ENCODE peak calls at places on chromosomes 6 and 20, in nine cellular contexts. F, H, Z, W, E, R, N, L and M are unnamed samples.

GRCh38 chr6:108755257-108756240 is 92.7 kb upstream of the ARMC2 start:
- DNase-seq in F (no peak), H (no peak), Z (no peak), W (no peak), E (no peak), R (no peak), N (no peak), L (no peak), M (no peak)

GRCh38 chr6:56946368-56946767 is 8.5 kb upstream of the BEND6 start:
- DNase-seq in F (no peak), H (no peak), Z (no peak), W (no peak), E (no peak), R (no peak), N (no peak), L (no peak), M (no peak)

GRCh38 chr6:130923350-130923749 is 96.1 kb downstream of the SMLR1 start:
- DNase-seq in F (no peak), H (no peak), Z (no peak), W (no peak), E (no peak), R (peak; percentile 38), N (no peak), L (no peak), M (no peak)

GRCh38 chr6:57243954-57244353 is 21.8 kb upstream of the RAB23 start:
- DNase-seq in F (no peak), H (no peak), Z (no peak), W (no peak), E (no peak), R (no peak), N (no peak), L (no peak), M (no peak)

GRCh38 chr6:162497371-162497770 is 230.2 kb downstream of the PRKN start:
- DNase-seq in F (no peak), H (no peak), Z (no peak), W (no peak), E (no peak), R (no peak), N (no peak), L (no peak), M (no peak)

GRCh38 chr20:40778894-40779496 is 90.0 kb upstream of the MAFB start:
- DNase-seq in F (no peak), H (no peak), Z (no peak), W (no peak), E (no peak), R (no peak), N (no peak), L (no peak), M (no peak)

GRCh38 chr6:146788115-146788514 is 189.3 kb downstream of the ADGB start:
- DNase-seq in F (no peak), H (no peak), Z (no peak), W (no peak), E (no peak), R (no peak), N (no peak), L (no peak), M (no peak)

GRCh38 chr6:42131531-42131930 is 10.9 kb downstream of the C6orf132 start:
- DNase-seq in F (no peak), H (no peak), Z (no peak), W (no peak), E (no peak), R (no peak), N (no peak), L (no peak), M (no peak)

GRCh38 chr6:19153270-19153980 is 683.7 kb upstream of the ID4 start:
- DNase-seq in F (no peak), H (no peak), Z (no peak), W (no peak), E (no peak), R (no peak), N (no peak), L (no peak), M (no peak)

GRCh38 chr20:58659841-58660240 is 8.8 kb downstream of the STX16 start:
- DNase-seq in F (no peak), H (no peak), Z (no peak), W (no peak), E (peak; percentile 10), R (peak; percentile 28), N (no peak), L (no peak), M (no peak)

GRCh38 chr6:45933855-45934254 is 81.8 kb downstream of the CLIC5 start:
- DNase-seq in F (no peak), H (peak; percentile 11), Z (no peak), W (no peak), E (no peak), R (no peak), N (no peak), L (no peak), M (no peak)

GRCh38 chr20:47336013-47336754 is 20.3 kb downstream of the ZMYND8 start:
- DNase-seq in F (no peak), H (no peak), Z (no peak), W (no peak), E (no peak), R (no peak), N (no peak), L (no peak), M (no peak)

GRCh38 chr20:56781108-56781739 is 152.1 kb downstream of the TFAP2C start:
- DNase-seq in F (no peak), H (no peak), Z (no peak), W (no peak), E (no peak), R (no peak), N (no peak), L (no peak), M (peak; percentile 34)

GRCh38 chr20:49568491-49569151 is 684 bp upstream of the PTGIS start:
- DNase-seq in F (no peak), H (no peak), Z (peak; percentile 80), W (no peak), E (no peak), R (no peak), N (no peak), L (no peak), M (no peak)

GRCh38 chr20:46207783-46208182 is 89.7 kb downstream of the CD40 start:
- DNase-seq in F (no peak), H (no peak), Z (no peak), W (no peak), E (no peak), R (no peak), N (no peak), L (no peak), M (no peak)

GRCh38 chr20:11965602-11966001 is 47.9 kb downstream of the BTBD3 start:
- DNase-seq in F (no peak), H (no peak), Z (no peak), W (no peak), E (no peak), R (no peak), N (no peak), L (no peak), M (no peak)

GRCh38 chr20:13638162-13638495 is 603 bp downstream of the TASP1 start:
- DNase-seq in F (no peak), H (peak; percentile 48), Z (peak; percentile 27), W (no peak), E (no peak), R (no peak), N (no peak), L (no peak), M (no peak)

GRCh38 chr6:63640062-63640461 is 4.5 kb downstream of the PHF3 start:
- DNase-seq in F (no peak), H (no peak), Z (no peak), W (no peak), E (no peak), R (peak; percentile 55), N (no peak), L (no peak), M (no peak)